ENCODE peak calls at places on chromosomes 4 and X, in eight cellular contexts. R is effector CD4-positive, alpha-beta T cell; X is M059J; Y is heart left ventricle; U is midbrain; K is cardiac fibroblast; Z is NCI-H1694 treated with DMSO at 0.1 percent for 48 hours; P is naive thymus-derived CD4-positive, alpha-beta T cell. I is an unnamed sample.

GRCh38 chr4:150211821-150212445 is 133.7 kb downstream of the DCLK2 start:
- DNase-seq in R (no peak), X (no peak), Y (no peak), U (no peak), K (no peak), Z (no peak), P (no peak), I (no peak)

GRCh38 chrX:145405012-145405411 is 157.7 kb downstream of the SPANXN1 start:
- DNase-seq in R (no peak), X (peak), Y (no peak), U (peak), K (peak), Z (peak), P (no peak), I (peak)

GRCh38 chr4:70996014-70996353 is 2.5 kb downstream of the DCK start:
- DNase-seq in R (no peak), X (no peak), Y (no peak), U (no peak), K (no peak), Z (no peak), P (no peak), I (no peak)

GRCh38 chr4:174539571-174539970 is 17.3 kb upstream of the HPGD start:
- DNase-seq in R (no peak), X (no peak), Y (no peak), U (no peak), K (no peak), Z (no peak), P (no peak), I (no peak)

GRCh38 chrX:41382699-41383645 is 49.0 kb downstream of the DDX3X start:
- DNase-seq in R (no peak), X (peak), Y (no peak), U (no peak), K (peak), Z (no peak), P (peak), I (peak)

GRCh38 chrX:119605398-119605738 is 856 bp downstream of the NKRF start:
- DNase-seq in R (no peak), X (peak), Y (no peak), U (no peak), K (no peak), Z (no peak), P (no peak), I (no peak)

GRCh38 chr4:76881375-76881774 is 16.6 kb downstream of the SOWAHB start:
- DNase-seq in R (no peak), X (no peak), Y (no peak), U (no peak), K (no peak), Z (no peak), P (no peak), I (no peak)

GRCh38 chr4:104064650-104065577 is 345.1 kb upstream of the TACR3 start:
- DNase-seq in R (no peak), X (peak), Y (no peak), U (peak), K (peak), Z (peak), P (no peak), I (peak)

GRCh38 chrX:30241724-30242415 is at the start of gene MAGEB4:
- DNase-seq in R (no peak), X (peak), Y (no peak), U (no peak), K (no peak), Z (no peak), P (no peak), I (no peak)

GRCh38 chrX:91434351-91435168 is at the start of gene PABPC5:
- DNase-seq in R (no peak), X (peak), Y (peak), U (peak), K (peak), Z (peak), P (no peak), I (peak)

GRCh38 chr4:15455290-15455689 is 14.4 kb upstream of the CC2D2A start:
- DNase-seq in R (no peak), X (no peak), Y (peak), U (no peak), K (peak), Z (no peak), P (no peak), I (peak)

I was measured in fibroblast of lung.